ENCODE peak calls at places on chromosomes 5 and 9, in ten cellular contexts. One of them, this sample, is unnamed.

GRCh38 chr9:137184881-137185660 is 3.3 kb downstream of the ANAPC2 start:
- DNase-seq in stomach: no peak
- DNase-seq in effector CD4-positive, alpha-beta T cell: no peak
- DNase-seq in adrenal gland: no peak
- DNase-seq in cardiac muscle cell: no peak
- DNase-seq in effector memory CD8-positive, alpha-beta T cell: no peak
- DNase-seq in choroid plexus epithelial cell: no peak
- DNase-seq in Daoy: no peak
- DNase-seq in C1 segment of cervical spinal cord: no peak
- DNase-seq in AG10803: no peak
- DNase-seq in this sample: no peak

GRCh38 chr5:147400076-147400809 is 109.6 kb downstream of the DPYSL3 start:
- DNase-seq in AG10803: no peak
- DNase-seq in Daoy: no peak
- DNase-seq in C1 segment of cervical spinal cord: no peak
- DNase-seq in stomach: no peak
- DNase-seq in adrenal gland: no peak
- DNase-seq in effector memory CD8-positive, alpha-beta T cell: no peak
- DNase-seq in effector CD4-positive, alpha-beta T cell: no peak
- DNase-seq in choroid plexus epithelial cell: no peak
- DNase-seq in cardiac muscle cell: no peak
- DNase-seq in this sample: no peak

GRCh38 chr9:18405240-18405639 is 68.7 kb upstream of the ADAMTSL1 start:
- DNase-seq in AG10803: peak
- DNase-seq in stomach: no peak
- DNase-seq in Daoy: no peak
- DNase-seq in cardiac muscle cell: no peak
- DNase-seq in effector memory CD8-positive, alpha-beta T cell: no peak
- DNase-seq in C1 segment of cervical spinal cord: no peak
- DNase-seq in choroid plexus epithelial cell: no peak
- DNase-seq in adrenal gland: no peak
- DNase-seq in effector CD4-positive, alpha-beta T cell: no peak
- DNase-seq in this sample: no peak

GRCh38 chr5:36177154-36177553 is 25.2 kb downstream of the SKP2 start:
- DNase-seq in AG10803: no peak
- DNase-seq in adrenal gland: no peak
- DNase-seq in Daoy: no peak
- DNase-seq in effector CD4-positive, alpha-beta T cell: no peak
- DNase-seq in cardiac muscle cell: no peak
- DNase-seq in choroid plexus epithelial cell: no peak
- DNase-seq in stomach: no peak
- DNase-seq in effector memory CD8-positive, alpha-beta T cell: no peak
- DNase-seq in C1 segment of cervical spinal cord: no peak
- DNase-seq in this sample: no peak

GRCh38 chr9:99078731-99079130 is 26.2 kb upstream of the TGFBR1 start:
- DNase-seq in C1 segment of cervical spinal cord: no peak
- DNase-seq in adrenal gland: peak
- DNase-seq in effector memory CD8-positive, alpha-beta T cell: no peak
- DNase-seq in choroid plexus epithelial cell: no peak
- DNase-seq in cardiac muscle cell: no peak
- DNase-seq in effector CD4-positive, alpha-beta T cell: no peak
- DNase-seq in AG10803: no peak
- DNase-seq in stomach: no peak
- DNase-seq in Daoy: peak
- DNase-seq in this sample: no peak

GRCh38 chr9:129776566-129776937 is 23.7 kb upstream of the PTGES start:
- DNase-seq in cardiac muscle cell: no peak
- DNase-seq in effector memory CD8-positive, alpha-beta T cell: no peak
- DNase-seq in effector CD4-positive, alpha-beta T cell: no peak
- DNase-seq in C1 segment of cervical spinal cord: no peak
- DNase-seq in AG10803: peak
- DNase-seq in Daoy: peak
- DNase-seq in stomach: no peak
- DNase-seq in adrenal gland: no peak
- DNase-seq in choroid plexus epithelial cell: peak
- DNase-seq in this sample: no peak

GRCh38 chr9:113503613-113504230 is 40.2 kb downstream of the RGS3 start:
- DNase-seq in Daoy: peak
- DNase-seq in adrenal gland: no peak
- DNase-seq in cardiac muscle cell: no peak
- DNase-seq in AG10803: no peak
- DNase-seq in effector memory CD8-positive, alpha-beta T cell: no peak
- DNase-seq in stomach: no peak
- DNase-seq in choroid plexus epithelial cell: no peak
- DNase-seq in effector CD4-positive, alpha-beta T cell: no peak
- DNase-seq in C1 segment of cervical spinal cord: no peak
- DNase-seq in this sample: no peak

GRCh38 chr9:135884328-135885035 is 22.9 kb downstream of the CAMSAP1 start:
- DNase-seq in stomach: peak
- DNase-seq in Daoy: peak
- DNase-seq in cardiac muscle cell: no peak
- DNase-seq in choroid plexus epithelial cell: peak
- DNase-seq in C1 segment of cervical spinal cord: no peak
- DNase-seq in AG10803: peak
- DNase-seq in adrenal gland: peak
- DNase-seq in effector CD4-positive, alpha-beta T cell: no peak
- DNase-seq in effector memory CD8-positive, alpha-beta T cell: no peak
- DNase-seq in this sample: no peak

GRCh38 chr9:124017929-124018730 is 6.6 kb downstream of the LHX2 start:
- DNase-seq in stomach: no peak
- DNase-seq in Daoy: no peak
- DNase-seq in effector CD4-positive, alpha-beta T cell: no peak
- DNase-seq in choroid plexus epithelial cell: no peak
- DNase-seq in cardiac muscle cell: no peak
- DNase-seq in effector memory CD8-positive, alpha-beta T cell: no peak
- DNase-seq in AG10803: no peak
- DNase-seq in C1 segment of cervical spinal cord: no peak
- DNase-seq in adrenal gland: no peak
- DNase-seq in this sample: no peak

GRCh38 chr5:32044904-32045303 is 129.2 kb downstream of the GOLPH3 start:
- DNase-seq in adrenal gland: no peak
- DNase-seq in stomach: no peak
- DNase-seq in Daoy: peak
- DNase-seq in choroid plexus epithelial cell: peak
- DNase-seq in AG10803: peak
- DNase-seq in C1 segment of cervical spinal cord: no peak
- DNase-seq in cardiac muscle cell: no peak
- DNase-seq in effector memory CD8-positive, alpha-beta T cell: no peak
- DNase-seq in effector CD4-positive, alpha-beta T cell: no peak
- DNase-seq in this sample: no peak

GRCh38 chr5:33810491-33811120 is 81.2 kb downstream of the ADAMTS12 start:
- DNase-seq in stomach: no peak
- DNase-seq in cardiac muscle cell: no peak
- DNase-seq in C1 segment of cervical spinal cord: no peak
- DNase-seq in choroid plexus epithelial cell: no peak
- DNase-seq in effector memory CD8-positive, alpha-beta T cell: no peak
- DNase-seq in adrenal gland: no peak
- DNase-seq in effector CD4-positive, alpha-beta T cell: no peak
- DNase-seq in Daoy: peak
- DNase-seq in AG10803: peak
- DNase-seq in this sample: no peak

GRCh38 chr5:75331-76320 is 16.3 kb upstream of the PLEKHG4B start:
- DNase-seq in stomach: no peak
- DNase-seq in Daoy: no peak
- DNase-seq in AG10803: no peak
- DNase-seq in choroid plexus epithelial cell: no peak
- DNase-seq in C1 segment of cervical spinal cord: no peak
- DNase-seq in adrenal gland: no peak
- DNase-seq in effector memory CD8-positive, alpha-beta T cell: no peak
- DNase-seq in effector CD4-positive, alpha-beta T cell: no peak
- DNase-seq in cardiac muscle cell: no peak
- DNase-seq in this sample: no peak

GRCh38 chr5:36611520-36612274 is 5.3 kb downstream of the SLC1A3 start:
- DNase-seq in Daoy: no peak
- DNase-seq in adrenal gland: no peak
- DNase-seq in choroid plexus epithelial cell: no peak
- DNase-seq in effector CD4-positive, alpha-beta T cell: no peak
- DNase-seq in C1 segment of cervical spinal cord: no peak
- DNase-seq in AG10803: no peak
- DNase-seq in stomach: no peak
- DNase-seq in cardiac muscle cell: no peak
- DNase-seq in effector memory CD8-positive, alpha-beta T cell: no peak
- DNase-seq in this sample: no peak

GRCh38 chr9:89945133-89945532 is 340.3 kb downstream of the GADD45G start:
- DNase-seq in effector memory CD8-positive, alpha-beta T cell: no peak
- DNase-seq in effector CD4-positive, alpha-beta T cell: no peak
- DNase-seq in AG10803: no peak
- DNase-seq in Daoy: no peak
- DNase-seq in cardiac muscle cell: no peak
- DNase-seq in adrenal gland: no peak
- DNase-seq in choroid plexus epithelial cell: peak
- DNase-seq in stomach: no peak
- DNase-seq in C1 segment of cervical spinal cord: no peak
- DNase-seq in this sample: no peak

GRCh38 chr5:72383280-72384205 is 63.4 kb downstream of the PTCD2 start:
- DNase-seq in adrenal gland: no peak
- DNase-seq in AG10803: peak
- DNase-seq in effector memory CD8-positive, alpha-beta T cell: no peak
- DNase-seq in cardiac muscle cell: no peak
- DNase-seq in Daoy: peak
- DNase-seq in C1 segment of cervical spinal cord: no peak
- DNase-seq in choroid plexus epithelial cell: peak
- DNase-seq in effector CD4-positive, alpha-beta T cell: no peak
- DNase-seq in stomach: no peak
- DNase-seq in this sample: no peak

GRCh38 chr5:172274951-172275753 is 8.4 kb downstream of the UBTD2 start:
- DNase-seq in cardiac muscle cell: no peak
- DNase-seq in C1 segment of cervical spinal cord: no peak
- DNase-seq in adrenal gland: no peak
- DNase-seq in AG10803: no peak
- DNase-seq in choroid plexus epithelial cell: peak
- DNase-seq in effector memory CD8-positive, alpha-beta T cell: peak
- DNase-seq in effector CD4-positive, alpha-beta T cell: peak
- DNase-seq in stomach: no peak
- DNase-seq in Daoy: peak
- DNase-seq in this sample: no peak

GRCh38 chr9:29393064-29393463 is 1819.8 kb upstream of the C9orf72 start:
- DNase-seq in effector memory CD8-positive, alpha-beta T cell: no peak
- DNase-seq in C1 segment of cervical spinal cord: no peak
- DNase-seq in stomach: no peak
- DNase-seq in Daoy: no peak
- DNase-seq in effector CD4-positive, alpha-beta T cell: no peak
- DNase-seq in adrenal gland: no peak
- DNase-seq in cardiac muscle cell: no peak
- DNase-seq in choroid plexus epithelial cell: peak
- DNase-seq in AG10803: no peak
- DNase-seq in this sample: no peak

GRCh38 chr9:21465859-21466518 is 16.1 kb downstream of the IFNE start:
- DNase-seq in AG10803: peak
- DNase-seq in choroid plexus epithelial cell: peak
- DNase-seq in effector memory CD8-positive, alpha-beta T cell: peak
- DNase-seq in effector CD4-positive, alpha-beta T cell: no peak
- DNase-seq in cardiac muscle cell: peak
- DNase-seq in adrenal gland: no peak
- DNase-seq in stomach: no peak
- DNase-seq in Daoy: no peak
- DNase-seq in C1 segment of cervical spinal cord: no peak
- DNase-seq in this sample: peak

GRCh38 chr5:178232124-178232919 is at the start of gene PHYKPL:
- DNase-seq in stomach: peak
- DNase-seq in C1 segment of cervical spinal cord: no peak
- DNase-seq in effector memory CD8-positive, alpha-beta T cell: peak
- DNase-seq in AG10803: peak
- DNase-seq in choroid plexus epithelial cell: peak
- DNase-seq in cardiac muscle cell: peak
- DNase-seq in Daoy: peak
- DNase-seq in adrenal gland: peak
- DNase-seq in effector CD4-positive, alpha-beta T cell: peak
- DNase-seq in this sample: peak

GRCh38 chr5:4275232-4275631 is 679.6 kb downstream of the IRX1 start:
- DNase-seq in stomach: no peak
- DNase-seq in effector CD4-positive, alpha-beta T cell: no peak
- DNase-seq in cardiac muscle cell: no peak
- DNase-seq in adrenal gland: no peak
- DNase-seq in AG10803: no peak
- DNase-seq in Daoy: no peak
- DNase-seq in choroid plexus epithelial cell: no peak
- DNase-seq in effector memory CD8-positive, alpha-beta T cell: no peak
- DNase-seq in C1 segment of cervical spinal cord: no peak
- DNase-seq in this sample: no peak

GRCh38 chr9:112884721-112885120 is 6.0 kb downstream of the SLC46A2 start:
- DNase-seq in effector CD4-positive, alpha-beta T cell: no peak
- DNase-seq in choroid plexus epithelial cell: no peak
- DNase-seq in C1 segment of cervical spinal cord: no peak
- DNase-seq in stomach: no peak
- DNase-seq in cardiac muscle cell: no peak
- DNase-seq in adrenal gland: no peak
- DNase-seq in Daoy: no peak
- DNase-seq in AG10803: no peak
- DNase-seq in effector memory CD8-positive, alpha-beta T cell: no peak
- DNase-seq in this sample: no peak

GRCh38 chr5:171444582-171444981 is 25.1 kb downstream of the FGF18 start:
- DNase-seq in AG10803: peak
- DNase-seq in Daoy: peak
- DNase-seq in C1 segment of cervical spinal cord: no peak
- DNase-seq in choroid plexus epithelial cell: peak
- DNase-seq in effector memory CD8-positive, alpha-beta T cell: no peak
- DNase-seq in cardiac muscle cell: no peak
- DNase-seq in adrenal gland: no peak
- DNase-seq in effector CD4-positive, alpha-beta T cell: no peak
- DNase-seq in stomach: no peak
- DNase-seq in this sample: no peak

GRCh38 chr5:34762321-34762871 is 76.6 kb upstream of the TTC23L start:
- DNase-seq in stomach: no peak
- DNase-seq in AG10803: peak
- DNase-seq in C1 segment of cervical spinal cord: no peak
- DNase-seq in Daoy: no peak
- DNase-seq in effector CD4-positive, alpha-beta T cell: no peak
- DNase-seq in cardiac muscle cell: no peak
- DNase-seq in adrenal gland: no peak
- DNase-seq in effector memory CD8-positive, alpha-beta T cell: no peak
- DNase-seq in choroid plexus epithelial cell: peak
- DNase-seq in this sample: no peak

GRCh38 chr9:127061411-127061810 is 61.0 kb downstream of the ANGPTL2 start:
- DNase-seq in adrenal gland: no peak
- DNase-seq in stomach: no peak
- DNase-seq in Daoy: no peak
- DNase-seq in effector CD4-positive, alpha-beta T cell: no peak
- DNase-seq in effector memory CD8-positive, alpha-beta T cell: no peak
- DNase-seq in C1 segment of cervical spinal cord: no peak
- DNase-seq in choroid plexus epithelial cell: no peak
- DNase-seq in cardiac muscle cell: no peak
- DNase-seq in AG10803: no peak
- DNase-seq in this sample: no peak

GRCh38 chr5:59503223-59503622 is 390.3 kb downstream of the PDE4D start:
- DNase-seq in effector CD4-positive, alpha-beta T cell: no peak
- DNase-seq in C1 segment of cervical spinal cord: no peak
- DNase-seq in Daoy: peak
- DNase-seq in AG10803: no peak
- DNase-seq in effector memory CD8-positive, alpha-beta T cell: no peak
- DNase-seq in cardiac muscle cell: peak
- DNase-seq in adrenal gland: no peak
- DNase-seq in choroid plexus epithelial cell: peak
- DNase-seq in stomach: no peak
- DNase-seq in this sample: no peak

GRCh38 chr5:144191998-144192397 is 21.3 kb downstream of the KCTD16 start:
- DNase-seq in choroid plexus epithelial cell: peak
- DNase-seq in adrenal gland: no peak
- DNase-seq in effector memory CD8-positive, alpha-beta T cell: peak
- DNase-seq in stomach: no peak
- DNase-seq in Daoy: peak
- DNase-seq in cardiac muscle cell: peak
- DNase-seq in effector CD4-positive, alpha-beta T cell: peak
- DNase-seq in AG10803: peak
- DNase-seq in C1 segment of cervical spinal cord: no peak
- DNase-seq in this sample: no peak

GRCh38 chr9:123686131-123686848 is 243.6 kb downstream of the DENND1A start:
- DNase-seq in C1 segment of cervical spinal cord: no peak
- DNase-seq in adrenal gland: peak
- DNase-seq in stomach: no peak
- DNase-seq in choroid plexus epithelial cell: peak
- DNase-seq in Daoy: peak
- DNase-seq in AG10803: peak
- DNase-seq in effector memory CD8-positive, alpha-beta T cell: no peak
- DNase-seq in effector CD4-positive, alpha-beta T cell: no peak
- DNase-seq in cardiac muscle cell: peak
- DNase-seq in this sample: no peak

GRCh38 chr9:28249424-28249823 is 676.1 kb upstream of the C9orf72 start:
- DNase-seq in stomach: no peak
- DNase-seq in C1 segment of cervical spinal cord: no peak
- DNase-seq in effector memory CD8-positive, alpha-beta T cell: no peak
- DNase-seq in effector CD4-positive, alpha-beta T cell: no peak
- DNase-seq in choroid plexus epithelial cell: peak
- DNase-seq in AG10803: no peak
- DNase-seq in adrenal gland: no peak
- DNase-seq in cardiac muscle cell: no peak
- DNase-seq in Daoy: no peak
- DNase-seq in this sample: no peak

This sample was measured in NCI-H1048.